ENCODE peak calls at places on chromosome 11, in six cellular contexts. F is MM.1S, J is adipocyte, A is cardiac muscle cell, P is H9, M is HCT116. N is an unnamed sample.

GRCh38 chr11:126113515-126113957 is 50.9 kb upstream of the CDON start:
- DNase-seq in F (no peak), J (peak; percentile 97), A (peak; percentile 98), P (no peak), M (peak; percentile 44), N (peak; percentile 93)

GRCh38 chr11:83159901-83160865 is 3.3 kb downstream of the PCF11 start:
- DNase-seq in F (no peak), J (peak; percentile 33), A (peak; percentile 55), P (no peak), M (no peak), N (peak; percentile 53)

GRCh38 chr11:27084407-27084985 is 43.9 kb downstream of the BBOX1 start:
- DNase-seq in F (no peak), J (peak; percentile 6), A (no peak), P (no peak), M (no peak), N (no peak)

GRCh38 chr11:124656759-124657627 is 16.5 kb downstream of the SIAE start:
- DNase-seq in F (no peak), J (no peak), A (peak; percentile 30), P (peak; percentile 44), M (no peak), N (no peak)

GRCh38 chr11:78231962-78232459 is 43.3 kb downstream of the USP35 start:
- DNase-seq in F (peak; percentile 19), J (peak; percentile 63), A (peak; percentile 67), P (no peak), M (no peak), N (no peak)

GRCh38 chr11:76184551-76184993 is 21.7 kb downstream of the WNT11 start:
- DNase-seq in F (no peak), J (peak; percentile 60), A (peak; percentile 83), P (no peak), M (no peak), N (no peak)

GRCh38 chr11:17724020-17724908 is 4.9 kb downstream of the MYOD1 start:
- DNase-seq in F (no peak), J (no peak), A (no peak), P (no peak), M (no peak), N (no peak)

GRCh38 chr11:63599211-63600122 is 14.8 kb downstream of the PLAAT3 start:
- DNase-seq in F (no peak), J (peak; percentile 43), A (peak; percentile 59), P (no peak), M (no peak), N (no peak)

GRCh38 chr11:45583981-45584380 is 81.4 kb downstream of the CHST1 start:
- DNase-seq in F (no peak), J (no peak), A (no peak), P (no peak), M (no peak), N (no peak)

GRCh38 chr11:86688398-86689179 is 16.2 kb upstream of the ME3 start:
- DNase-seq in F (no peak), J (peak; percentile 72), A (peak; percentile 39), P (no peak), M (no peak), N (no peak)

GRCh38 chr11:117356126-117356761 is 28.6 kb downstream of the CEP164 start:
- DNase-seq in F (no peak), J (no peak), A (no peak), P (no peak), M (no peak), N (no peak)

GRCh38 chr11:119423459-119424254 is 685 bp upstream of the THY1 start:
- DNase-seq in F (no peak), J (no peak), A (no peak), P (no peak), M (no peak), N (no peak)

GRCh38 chr11:19735512-19735911 is 22.9 kb downstream of the NAV2 start:
- DNase-seq in F (no peak), J (peak; percentile 51), A (peak; percentile 30), P (no peak), M (no peak), N (no peak)

GRCh38 chr11:19849107-19849789 is 136.6 kb downstream of the NAV2 start:
- DNase-seq in F (no peak), J (peak; percentile 59), A (no peak), P (no peak), M (no peak), N (peak; percentile 34)

GRCh38 chr11:78715639-78716311 is 141.1 kb upstream of the NARS2 start:
- DNase-seq in F (peak; percentile 75), J (peak; percentile 72), A (peak; percentile 21), P (peak; percentile 87), M (peak; percentile 73), N (peak; percentile 31)

GRCh38 chr11:76208438-76208828 is 2.1 kb upstream of the WNT11 start:
- DNase-seq in F (no peak), J (no peak), A (no peak), P (no peak), M (no peak), N (no peak)

GRCh38 chr11:34028407-34028804 is 23.1 kb upstream of the CAPRIN1 start:
- DNase-seq in F (no peak), J (peak; percentile 54), A (no peak), P (no peak), M (no peak), N (peak; percentile 73)

GRCh38 chr11:63866211-63866610 is 27.3 kb downstream of the MARK2 start:
- DNase-seq in F (peak; percentile 89), J (peak; percentile 58), A (peak; percentile 77), P (no peak), M (no peak), N (peak; percentile 89)

GRCh38 chr11:122655527-122656072 is at the start of gene UBASH3B:
- DNase-seq in F (peak; percentile 76), J (peak; percentile 93), A (peak; percentile 86), P (peak; percentile 91), M (peak; percentile 71), N (peak; percentile 77)

GRCh38 chr11:110174645-110175310 is 81.6 kb downstream of the ZC3H12C start:
- DNase-seq in F (no peak), J (peak; percentile 16), A (peak; percentile 47), P (no peak), M (no peak), N (no peak)

GRCh38 chr11:15941206-15941770 is 415.1 kb downstream of the SOX6 start:
- DNase-seq in F (no peak), J (peak; percentile 64), A (peak; percentile 66), P (peak; percentile 87), M (no peak), N (no peak)

GRCh38 chr11:76806608-76807205 is 23.6 kb downstream of the TSKU start:
- DNase-seq in F (no peak), J (no peak), A (no peak), P (no peak), M (no peak), N (no peak)

GRCh38 chr11:2132229-2132620 is 7.0 kb downstream of the IGF2 start:
- DNase-seq in F (no peak), J (no peak), A (no peak), P (no peak), M (no peak), N (no peak)
- H3K27me3 ChIP-seq in F (peaks cover 89% of the 10 kb centered on the region), J (peaks cover 53% of the 10 kb centered on the region), A (no peaks in the 10 kb centered on the region), P (peaks cover 9% of the 10 kb centered on the region), M (no peaks in the 10 kb centered on the region), N (peaks cover 91% of the 10 kb centered on the region)

GRCh38 chr11:59965424-59965823 is 1.6 kb downstream of the OOSP4A start:
- DNase-seq in F (no peak), J (no peak), A (no peak), P (no peak), M (no peak), N (no peak)

GRCh38 chr11:59957094-59957493 is 6.7 kb upstream of the OOSP4A start:
- DNase-seq in F (no peak), J (no peak), A (no peak), P (no peak), M (no peak), N (no peak)

GRCh38 chr11:59962103-59962474 is 1.7 kb upstream of the OOSP4A start:
- DNase-seq in F (no peak), J (no peak), A (no peak), P (no peak), M (no peak), N (no peak)

GRCh38 chr11:59963733-59964132 is at the start of gene OOSP4A:
- DNase-seq in F (no peak), J (no peak), A (no peak), P (no peak), M (no peak), N (no peak)

DNA sequence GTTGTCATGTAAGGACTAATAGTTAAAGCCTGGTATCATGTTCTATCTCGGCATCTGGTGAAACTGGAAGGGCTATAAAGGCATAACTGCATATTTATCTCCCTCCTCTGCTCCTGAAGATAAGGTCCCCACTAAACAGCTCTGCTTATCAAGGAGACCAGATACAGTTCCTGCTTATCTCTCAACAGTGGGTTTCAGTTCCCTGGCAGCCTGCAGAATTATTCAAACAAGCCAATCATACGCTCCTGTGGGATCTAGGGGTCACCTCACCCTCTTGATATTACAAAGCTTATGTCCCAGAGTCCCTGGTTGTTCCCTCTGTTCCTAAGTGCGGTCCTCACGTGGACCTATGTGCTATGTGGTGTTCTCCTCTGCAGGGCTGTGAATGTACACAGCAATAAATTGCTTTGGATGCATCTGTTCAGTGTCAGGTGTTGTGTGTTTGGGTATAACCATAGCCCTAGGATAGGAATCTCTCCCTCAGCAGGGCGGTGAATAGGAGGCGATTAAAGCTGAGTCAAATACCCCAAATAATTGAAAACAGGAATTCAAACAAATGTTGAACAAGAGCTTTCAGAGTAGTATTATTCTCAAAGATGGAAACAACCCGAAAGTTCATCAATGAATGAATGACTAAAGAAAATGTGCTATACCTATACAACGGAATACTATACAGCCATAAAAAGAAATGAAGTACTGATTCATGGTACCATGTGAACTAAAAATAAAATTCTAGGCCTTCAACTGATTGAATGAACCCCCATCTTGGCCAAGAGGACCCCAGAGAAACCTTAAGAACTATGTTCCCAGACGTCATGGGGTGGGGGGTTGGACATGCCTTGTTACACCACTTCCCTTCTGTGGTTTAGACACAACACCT is 3.1 kb upstream of the OOSP4A start:
- DNase-seq in F (no peak), J (no peak), A (no peak), P (no peak), M (no peak), N (peak; percentile 36)
- H3K9me3 ChIP-seq in F (no peaks in the 10 kb centered on the region), J (no peaks in the 10 kb centered on the region), A (no peaks in the 10 kb centered on the region), P (no peaks in the 10 kb centered on the region), M (no peaks in the 10 kb centered on the region), N (no peaks in the 10 kb centered on the region)

DNA sequence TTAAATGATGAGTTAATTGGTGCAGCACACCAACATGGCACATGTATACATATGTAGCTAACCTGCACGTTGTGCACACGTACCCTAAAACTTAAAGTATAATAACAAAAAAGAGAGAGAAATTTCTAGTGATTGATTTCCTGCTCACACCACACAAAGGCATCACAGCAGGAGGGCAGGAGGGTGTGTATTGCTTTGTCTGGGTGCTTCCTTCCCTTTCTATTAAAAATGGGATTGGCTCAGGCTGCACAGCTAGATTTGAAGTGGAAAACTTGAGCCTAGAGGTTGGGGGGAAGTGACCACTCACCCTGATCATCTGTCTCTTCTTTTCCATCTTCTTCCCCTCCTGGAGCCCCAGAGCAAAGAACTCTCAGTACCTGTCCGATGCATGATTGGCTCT is 944 bp upstream of the SCGB1D2 start:
- DNase-seq in F (no peak), J (no peak), A (no peak), P (no peak), M (no peak), N (no peak)
- H3K27me3 ChIP-seq in F (no peaks in the 10 kb centered on the region), J (peaks cover 41% of the 10 kb centered on the region), A (no peaks in the 10 kb centered on the region), P (no peaks in the 10 kb centered on the region), M (peaks cover 34% of the 10 kb centered on the region), N (no peaks in the 10 kb centered on the region)

GRCh38 chr11:60367896-60368295 is 10.4 kb upstream of the MS4A7 start:
- DNase-seq in F (no peak), J (no peak), A (no peak), P (no peak), M (no peak), N (no peak)
- H3K9me3 ChIP-seq in F (no peaks in the 10 kb centered on the region), J (no peaks in the 10 kb centered on the region), A (no peaks in the 10 kb centered on the region), P (no peaks in the 10 kb centered on the region), M (no peaks in the 10 kb centered on the region), N (no peaks in the 10 kb centered on the region)

N was measured in stomach.